ENCODE peak calls at places on chromosomes 5 and 9, in nine cellular contexts. One of them, this sample, is unnamed.

GRCh38 chr5:112865128-112865527 is 4.0 kb downstream of the SRP19 start:
- DNase-seq in GM23338: no peak
- DNase-seq in tibial artery: no peak
- DNase-seq in spleen: no peak
- DNase-seq in H1: no peak
- DNase-seq in colonic mucosa: no peak
- DNase-seq in heart right ventricle: no peak
- DNase-seq in CD8-positive, alpha-beta T cell: no peak
- DNase-seq in left lung: no peak
- DNase-seq in this sample: peak; percentile 6

GRCh38 chr9:78541868-78542267 is 244.9 kb downstream of the PSAT1 start:
- DNase-seq in colonic mucosa: no peak
- DNase-seq in CD8-positive, alpha-beta T cell: no peak
- DNase-seq in heart right ventricle: no peak
- DNase-seq in H1: no peak
- DNase-seq in tibial artery: no peak
- DNase-seq in spleen: no peak
- DNase-seq in GM23338: no peak
- DNase-seq in left lung: no peak
- DNase-seq in this sample: no peak

GRCh38 chr9:91777437-91777836 is 172.6 kb downstream of the ROR2 start:
- DNase-seq in spleen: no peak
- DNase-seq in left lung: no peak
- DNase-seq in GM23338: no peak
- DNase-seq in colonic mucosa: peak; percentile 11
- DNase-seq in heart right ventricle: no peak
- DNase-seq in H1: no peak
- DNase-seq in CD8-positive, alpha-beta T cell: no peak
- DNase-seq in tibial artery: no peak
- DNase-seq in this sample: no peak

GRCh38 chr5:177370488-177371119 is 12.9 kb downstream of the RGS14 start:
- DNase-seq in GM23338: peak; percentile 98
- DNase-seq in left lung: peak; percentile 88
- DNase-seq in CD8-positive, alpha-beta T cell: peak; percentile 55
- DNase-seq in heart right ventricle: peak; percentile 66
- DNase-seq in colonic mucosa: peak; percentile 91
- DNase-seq in spleen: peak; percentile 95
- DNase-seq in tibial artery: peak; percentile 88
- DNase-seq in H1: peak; percentile 99
- DNase-seq in this sample: peak; percentile 95

GRCh38 chr5:78003914-78004313 is 227.8 kb upstream of the TBCA start:
- DNase-seq in GM23338: no peak
- DNase-seq in spleen: no peak
- DNase-seq in left lung: no peak
- DNase-seq in colonic mucosa: no peak
- DNase-seq in tibial artery: no peak
- DNase-seq in H1: no peak
- DNase-seq in heart right ventricle: no peak
- DNase-seq in CD8-positive, alpha-beta T cell: no peak
- DNase-seq in this sample: no peak

GRCh38 chr9:126704157-126704941 is 90.6 kb downstream of the LMX1B start:
- DNase-seq in GM23338: no peak
- DNase-seq in spleen: peak; percentile 74
- DNase-seq in tibial artery: peak; percentile 52
- DNase-seq in left lung: no peak
- DNase-seq in heart right ventricle: no peak
- DNase-seq in CD8-positive, alpha-beta T cell: no peak
- DNase-seq in colonic mucosa: no peak
- DNase-seq in H1: no peak
- DNase-seq in this sample: no peak

GRCh38 chr5:123422433-123423277 is 548 bp downstream of the CEP120 start:
- DNase-seq in H1: no peak
- DNase-seq in heart right ventricle: no peak
- DNase-seq in GM23338: no peak
- DNase-seq in spleen: no peak
- DNase-seq in tibial artery: no peak
- DNase-seq in colonic mucosa: peak; percentile 51
- DNase-seq in left lung: no peak
- DNase-seq in CD8-positive, alpha-beta T cell: peak; percentile 2
- DNase-seq in this sample: peak; percentile 40

GRCh38 chr9:123425836-123426365 is 69.9 kb downstream of the CRB2 start:
- DNase-seq in GM23338: no peak
- DNase-seq in CD8-positive, alpha-beta T cell: no peak
- DNase-seq in left lung: no peak
- DNase-seq in H1: no peak
- DNase-seq in tibial artery: peak; percentile 53
- DNase-seq in colonic mucosa: no peak
- DNase-seq in heart right ventricle: no peak
- DNase-seq in spleen: peak; percentile 27
- DNase-seq in this sample: no peak

GRCh38 chr5:93249651-93250289 is 331.2 kb downstream of the NR2F1-AS1 start:
- DNase-seq in H1: no peak
- DNase-seq in tibial artery: no peak
- DNase-seq in CD8-positive, alpha-beta T cell: no peak
- DNase-seq in left lung: no peak
- DNase-seq in spleen: no peak
- DNase-seq in colonic mucosa: no peak
- DNase-seq in heart right ventricle: no peak
- DNase-seq in GM23338: no peak
- DNase-seq in this sample: no peak

GRCh38 chr9:96122756-96123155 is 179.2 kb downstream of the HSD17B3 start:
- DNase-seq in H1: no peak
- DNase-seq in colonic mucosa: no peak
- DNase-seq in CD8-positive, alpha-beta T cell: no peak
- DNase-seq in left lung: no peak
- DNase-seq in spleen: no peak
- DNase-seq in GM23338: no peak
- DNase-seq in heart right ventricle: no peak
- DNase-seq in tibial artery: no peak
- DNase-seq in this sample: no peak

GRCh38 chr5:6083311-6083941 is 294.9 kb downstream of the MED10 start:
- DNase-seq in tibial artery: no peak
- DNase-seq in spleen: no peak
- DNase-seq in colonic mucosa: no peak
- DNase-seq in CD8-positive, alpha-beta T cell: no peak
- DNase-seq in left lung: no peak
- DNase-seq in GM23338: peak; percentile 37
- DNase-seq in heart right ventricle: no peak
- DNase-seq in H1: no peak
- DNase-seq in this sample: no peak

GRCh38 chr5:143041972-143042770 is 272.0 kb downstream of the ARHGAP26 start:
- DNase-seq in spleen: no peak
- DNase-seq in GM23338: no peak
- DNase-seq in heart right ventricle: no peak
- DNase-seq in colonic mucosa: no peak
- DNase-seq in H1: no peak
- DNase-seq in tibial artery: no peak
- DNase-seq in CD8-positive, alpha-beta T cell: no peak
- DNase-seq in left lung: peak; percentile 44
- DNase-seq in this sample: peak; percentile 45

GRCh38 chr5:1799110-1799601 is 481 bp downstream of the MRPL36 start:
- DNase-seq in colonic mucosa: peak; percentile 36
- DNase-seq in heart right ventricle: no peak
- DNase-seq in spleen: no peak
- DNase-seq in GM23338: peak; percentile 46
- DNase-seq in left lung: no peak
- DNase-seq in CD8-positive, alpha-beta T cell: no peak
- DNase-seq in H1: no peak
- DNase-seq in tibial artery: no peak
- DNase-seq in this sample: peak; percentile 42

GRCh38 chr9:134560206-134560605 is 81.4 kb upstream of the COL5A1 start:
- DNase-seq in spleen: no peak
- DNase-seq in heart right ventricle: no peak
- DNase-seq in colonic mucosa: no peak
- DNase-seq in tibial artery: no peak
- DNase-seq in H1: no peak
- DNase-seq in GM23338: no peak
- DNase-seq in CD8-positive, alpha-beta T cell: no peak
- DNase-seq in left lung: peak; percentile 9
- DNase-seq in this sample: no peak

GRCh38 chr9:136204838-136205706 is at the start of gene LHX3:
- DNase-seq in H1: no peak
- DNase-seq in CD8-positive, alpha-beta T cell: no peak
- DNase-seq in heart right ventricle: no peak
- DNase-seq in spleen: no peak
- DNase-seq in colonic mucosa: no peak
- DNase-seq in GM23338: peak; percentile 84
- DNase-seq in left lung: no peak
- DNase-seq in tibial artery: no peak
- DNase-seq in this sample: peak; percentile 90

GRCh38 chr9:126829035-126829434 is 24.2 kb downstream of the ZBTB43 start:
- DNase-seq in left lung: no peak
- DNase-seq in H1: no peak
- DNase-seq in CD8-positive, alpha-beta T cell: no peak
- DNase-seq in spleen: no peak
- DNase-seq in heart right ventricle: no peak
- DNase-seq in colonic mucosa: no peak
- DNase-seq in GM23338: no peak
- DNase-seq in tibial artery: no peak
- DNase-seq in this sample: no peak

GRCh38 chr5:156888520-156888919 is 38.4 kb downstream of the PPP1R2B start:
- DNase-seq in GM23338: no peak
- DNase-seq in left lung: no peak
- DNase-seq in colonic mucosa: no peak
- DNase-seq in heart right ventricle: no peak
- DNase-seq in CD8-positive, alpha-beta T cell: no peak
- DNase-seq in H1: no peak
- DNase-seq in tibial artery: no peak
- DNase-seq in spleen: no peak
- DNase-seq in this sample: no peak

DNA sequence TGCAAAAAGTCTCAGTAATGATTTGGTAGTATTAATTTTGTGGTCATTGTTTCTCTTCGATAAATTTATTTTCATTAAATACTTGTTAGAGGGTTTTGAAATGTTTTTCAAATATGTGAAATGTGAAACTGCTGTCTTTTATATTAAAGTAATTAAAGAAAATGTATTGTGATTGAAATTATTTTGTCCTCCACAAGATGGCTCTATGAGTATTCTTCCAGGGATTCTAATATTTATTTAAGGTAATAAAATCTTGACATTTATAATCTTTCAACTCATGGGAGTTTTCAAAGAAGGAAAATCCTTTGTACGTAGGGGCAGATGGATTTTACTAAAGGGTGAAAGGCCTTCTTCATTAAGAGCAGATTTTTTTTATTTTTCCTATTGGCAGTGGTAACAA is 19.3 kb downstream of the ISOC1 start:
- DNase-seq in spleen: no peak
- DNase-seq in tibial artery: no peak
- DNase-seq in H1: no peak
- DNase-seq in GM23338: no peak
- DNase-seq in colonic mucosa: no peak
- DNase-seq in left lung: no peak
- DNase-seq in heart right ventricle: no peak
- DNase-seq in CD8-positive, alpha-beta T cell: no peak
- DNase-seq in this sample: no peak
- TF ChIP-seq CTCF in spleen: no peak
- TF ChIP-seq CTCF in tibial artery: no peak
- TF ChIP-seq CTCF in H1: no peak
- TF ChIP-seq CTCF in GM23338: no peak
- TF ChIP-seq CTCF in colonic mucosa: no peak
- TF ChIP-seq CTCF in left lung: no peak
- TF ChIP-seq CTCF in heart right ventricle: no peak
- TF ChIP-seq CTCF in CD8-positive, alpha-beta T cell: no peak
- TF ChIP-seq CTCF in this sample: peak; percentile 13

DNA sequence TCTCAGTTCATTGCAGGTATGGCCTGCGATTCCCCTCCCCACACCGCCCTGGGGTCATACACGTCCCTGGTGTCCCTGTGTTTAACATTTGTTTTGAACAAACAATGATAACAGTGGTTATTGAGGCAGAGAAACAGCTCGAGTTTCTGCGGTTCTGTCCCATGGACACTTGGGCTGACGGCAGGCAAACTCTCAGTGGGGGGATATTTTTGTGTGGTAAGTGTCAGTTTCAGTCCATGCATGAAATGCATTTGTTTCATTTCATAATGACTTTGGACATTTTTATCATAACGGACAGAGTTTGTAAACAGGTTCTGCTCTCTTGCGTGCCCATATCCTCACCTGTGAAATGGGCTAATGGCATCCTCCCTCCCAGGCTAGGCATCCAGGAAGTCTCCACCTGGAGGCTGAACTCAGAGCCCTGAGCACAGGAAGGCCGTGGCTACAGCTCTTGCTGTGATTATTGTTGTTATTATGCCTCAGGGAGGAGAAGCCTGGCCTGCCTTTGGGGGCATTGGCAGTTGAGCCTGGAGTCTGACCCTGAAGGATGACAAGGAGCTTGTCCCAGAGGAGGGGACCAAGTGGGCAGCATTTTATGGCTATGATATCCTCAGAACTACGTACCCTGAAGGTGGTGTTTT is 190.9 kb downstream of the GADD45G start:
- DNase-seq in heart right ventricle: no peak
- DNase-seq in tibial artery: peak; percentile 31
- DNase-seq in H1: no peak
- DNase-seq in GM23338: no peak
- DNase-seq in spleen: no peak
- DNase-seq in colonic mucosa: no peak
- DNase-seq in CD8-positive, alpha-beta T cell: no peak
- DNase-seq in left lung: no peak
- DNase-seq in this sample: no peak
- H3K27ac ChIP-seq in heart right ventricle: no peak overlapping the region
- H3K27ac ChIP-seq in tibial artery: no peak overlapping the region
- H3K27ac ChIP-seq in H1: no peak overlapping the region
- H3K27ac ChIP-seq in GM23338: no peak overlapping the region
- H3K27ac ChIP-seq in spleen: no peak overlapping the region
- H3K27ac ChIP-seq in colonic mucosa: no peak overlapping the region
- H3K27ac ChIP-seq in CD8-positive, alpha-beta T cell: no peak overlapping the region
- H3K27ac ChIP-seq in left lung: no peak overlapping the region
- H3K27ac ChIP-seq in this sample: no peak overlapping the region

GRCh38 chr5:139182528-139183296 is 15.5 kb downstream of the SIL1 start:
- DNase-seq in H1: no peak
- DNase-seq in colonic mucosa: no peak
- DNase-seq in heart right ventricle: no peak
- DNase-seq in tibial artery: no peak
- DNase-seq in spleen: no peak
- DNase-seq in CD8-positive, alpha-beta T cell: no peak
- DNase-seq in GM23338: no peak
- DNase-seq in left lung: no peak
- DNase-seq in this sample: no peak
- H3K4me1 ChIP-seq in H1: no peaks in the 10 kb centered on the region
- H3K4me1 ChIP-seq in colonic mucosa: peaks cover 5% of the 10 kb centered on the region
- H3K4me1 ChIP-seq in heart right ventricle: peaks cover 53% of the 10 kb centered on the region
- H3K4me1 ChIP-seq in tibial artery: peaks cover 39% of the 10 kb centered on the region
- H3K4me1 ChIP-seq in spleen: peaks cover 72% of the 10 kb centered on the region
- H3K4me1 ChIP-seq in CD8-positive, alpha-beta T cell: no peaks in the 10 kb centered on the region
- H3K4me1 ChIP-seq in GM23338: no peaks in the 10 kb centered on the region
- H3K4me1 ChIP-seq in left lung: peaks cover 14% of the 10 kb centered on the region
- H3K4me1 ChIP-seq in this sample: peaks cover 74% of the 10 kb centered on the region

DNA sequence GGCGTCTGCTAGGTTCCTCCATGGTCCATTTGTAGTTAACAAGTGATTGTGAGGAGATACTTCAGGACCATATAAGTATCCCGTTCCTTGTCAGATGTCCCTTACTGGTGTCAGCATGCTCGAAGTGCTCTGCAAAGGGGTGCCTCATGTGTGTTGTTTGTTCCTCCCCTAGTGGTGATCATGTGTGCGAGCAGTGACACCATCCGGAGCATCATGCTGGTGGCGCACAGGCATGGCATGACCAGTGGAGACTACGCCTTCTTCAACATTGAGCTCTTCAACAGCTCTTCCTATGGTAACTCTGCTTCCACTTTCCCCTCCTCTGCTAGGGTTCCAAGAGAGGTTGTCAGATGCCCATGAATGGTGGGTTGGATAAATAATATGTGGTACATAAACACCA is 13.4 kb downstream of the NPR3 start:
- DNase-seq in spleen: no peak
- DNase-seq in heart right ventricle: no peak
- DNase-seq in tibial artery: no peak
- DNase-seq in CD8-positive, alpha-beta T cell: no peak
- DNase-seq in H1: no peak
- DNase-seq in left lung: no peak
- DNase-seq in GM23338: no peak
- DNase-seq in colonic mucosa: no peak
- DNase-seq in this sample: no peak
- TF ChIP-seq CTCF in spleen: no peak
- TF ChIP-seq CTCF in heart right ventricle: no peak
- TF ChIP-seq CTCF in tibial artery: no peak
- TF ChIP-seq CTCF in CD8-positive, alpha-beta T cell: no peak
- TF ChIP-seq CTCF in H1: peak; percentile 11
- TF ChIP-seq CTCF in left lung: no peak
- TF ChIP-seq CTCF in GM23338: no peak
- TF ChIP-seq CTCF in colonic mucosa: no peak
- TF ChIP-seq CTCF in this sample: no peak